ENCODE peak calls at places on chromosomes 5 and 9, in nine cellular contexts. E is mammary epithelial cell, C is fibroblast of mammary gland, P is heart left ventricle, I is fibroblast of villous mesenchyme, F is HFF-Myc, Y is mucosa of descending colon, K is colonic mucosa, W is cardiac fibroblast. D is an unnamed sample.

GRCh38 chr5:137753227-137753985 is 757 bp downstream of the HNRNPA0 start:
- DNase-seq in P (peak; percentile 33), W (no peak), K (peak; percentile 46), E (no peak), F (no peak), Y (peak; percentile 70), C (no peak), I (no peak), D (no peak)

GRCh38 chr9:137188490-137189296 is at the start of the genes ANAPC2 and SSNA1:
- DNase-seq in E (peak; percentile 91), W (peak; percentile 95), F (peak; percentile 75), I (peak; percentile 94), K (peak; percentile 93), Y (peak; percentile 98), P (peak; percentile 91), C (peak; percentile 93), D (peak; percentile 95)

GRCh38 chr9:98321269-98321668 is 65.8 kb upstream of the TBC1D2 start:
- DNase-seq in E (no peak), W (no peak), P (no peak), K (no peak), C (no peak), I (no peak), F (no peak), Y (no peak), D (no peak)

GRCh38 chr5:91490340-91490739 is 107.2 kb upstream of the ARRDC3 start:
- DNase-seq in P (no peak), W (no peak), C (no peak), K (no peak), Y (no peak), E (no peak), I (no peak), F (no peak), D (no peak)

GRCh38 chr9:113952651-113953050 is 76.5 kb downstream of the ZNF618 start:
- DNase-seq in I (no peak), E (no peak), C (no peak), W (no peak), F (no peak), Y (no peak), K (no peak), P (no peak), D (no peak)

GRCh38 chr5:101390317-101390908 is 487.3 kb upstream of the ST8SIA4 start:
- DNase-seq in Y (no peak), C (peak; percentile 78), W (peak; percentile 65), F (peak; percentile 22), I (peak; percentile 38), E (peak; percentile 26), P (peak; percentile 6), K (peak; percentile 23), D (peak; percentile 7)

GRCh38 chr9:131522257-131523085 is 8.6 kb downstream of the UCK1 start:
- DNase-seq in W (no peak), E (no peak), I (no peak), P (no peak), C (no peak), F (no peak), K (no peak), Y (no peak), D (no peak)

GRCh38 chr5:75603421-75603820 is 7.8 kb upstream of the ANKDD1B start:
- DNase-seq in C (no peak), Y (no peak), F (no peak), E (peak; percentile 45), K (no peak), I (peak; percentile 26), W (peak; percentile 67), P (no peak), D (no peak)

DNA sequence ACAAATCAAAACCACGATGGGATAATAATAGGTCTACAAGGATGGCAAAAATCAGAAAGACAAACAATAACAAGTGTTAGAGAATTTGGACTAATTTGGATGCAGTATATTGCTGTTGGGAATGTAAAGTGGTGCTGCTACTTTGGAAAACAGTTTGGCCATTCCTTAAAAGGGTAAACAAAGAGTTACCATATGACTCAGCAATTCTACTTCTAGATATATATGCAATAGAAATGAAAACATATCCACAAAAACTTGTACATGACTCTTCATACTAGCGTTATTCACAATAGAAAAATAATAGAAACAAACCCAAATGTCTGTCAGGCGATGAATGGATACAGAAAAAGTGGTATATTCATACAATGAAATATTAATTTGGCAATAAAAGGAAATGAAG is 58.3 kb downstream of the JAK2 start:
- DNase-seq in Y (no peak), E (no peak), K (no peak), P (no peak), F (no peak), I (peak; percentile 31), W (peak; percentile 3), C (no peak), D (no peak)
- TF ChIP-seq CTCF in Y (no peak), E (no peak), K (no peak), P (no peak), F (no peak), I (no peak), W (no peak), C (no peak), D (no peak)

DNA sequence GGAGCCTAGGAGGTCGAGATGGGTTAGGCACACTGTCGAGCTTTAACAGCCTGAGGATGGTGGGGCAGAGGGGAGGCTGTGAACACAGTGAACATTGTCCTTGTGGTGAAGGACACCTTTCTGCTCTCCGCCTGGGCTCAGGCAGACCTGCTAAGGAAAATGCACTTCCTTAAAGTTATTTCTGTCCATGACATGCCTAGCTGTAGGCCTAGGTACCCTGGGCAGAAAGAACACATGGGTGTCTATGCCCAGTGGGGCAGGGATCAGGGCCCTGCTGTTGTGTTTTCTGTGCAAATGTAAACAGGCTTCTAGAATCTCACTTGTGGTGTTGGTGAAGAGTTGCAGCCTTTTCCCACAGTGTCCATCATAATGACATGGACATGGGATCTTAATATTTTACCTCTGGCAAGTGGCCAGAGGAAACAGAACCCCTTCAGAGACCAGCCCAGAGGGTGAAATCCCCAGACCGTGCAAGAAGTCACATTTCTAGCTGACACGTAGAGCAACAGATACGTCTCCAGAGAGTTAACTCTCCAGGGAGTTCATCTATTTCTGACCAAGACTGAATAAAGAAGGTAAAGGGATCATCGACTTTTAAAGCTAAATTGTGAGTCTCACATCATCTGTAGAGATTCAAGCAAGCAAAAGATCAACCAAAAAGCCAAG is 79.2 kb downstream of the C9orf152 start:
- DNase-seq in E (no peak), I (no peak), Y (no peak), K (no peak), P (no peak), F (no peak), C (no peak), W (peak; percentile 22), D (no peak)
- H3K4me3 ChIP-seq in E (no peak overlapping the region), I (peak overlapping the region; percentile 67), Y (no peak overlapping the region), K (no peak overlapping the region), P (peak overlapping the region; percentile 46), F (no peak overlapping the region), C (no peak overlapping the region), W (no peak overlapping the region), D (no peak overlapping the region)

GRCh38 chr5:96902876-96903275 is 26.6 kb downstream of the ERAP2 start:
- DNase-seq in K (no peak), W (no peak), P (no peak), I (no peak), C (no peak), Y (no peak), F (no peak), E (no peak), D (no peak)

GRCh38 chr5:96903300-96903699 is 27.0 kb downstream of the ERAP2 start:
- DNase-seq in F (no peak), W (no peak), C (peak; percentile 24), Y (no peak), K (no peak), I (no peak), P (no peak), E (no peak), D (peak; percentile 32)

GRCh38 chr5:96901841-96902240 is 25.5 kb downstream of the ERAP2 start:
- DNase-seq in K (no peak), W (no peak), P (no peak), Y (no peak), I (no peak), C (no peak), F (no peak), E (no peak), D (no peak)

GRCh38 chr5:96904054-96904931 is 28.0 kb downstream of the ERAP2 start:
- DNase-seq in W (peak; percentile 29), P (no peak), E (no peak), Y (no peak), F (no peak), I (peak; percentile 75), C (no peak), K (no peak), D (peak; percentile 38)

DNA sequence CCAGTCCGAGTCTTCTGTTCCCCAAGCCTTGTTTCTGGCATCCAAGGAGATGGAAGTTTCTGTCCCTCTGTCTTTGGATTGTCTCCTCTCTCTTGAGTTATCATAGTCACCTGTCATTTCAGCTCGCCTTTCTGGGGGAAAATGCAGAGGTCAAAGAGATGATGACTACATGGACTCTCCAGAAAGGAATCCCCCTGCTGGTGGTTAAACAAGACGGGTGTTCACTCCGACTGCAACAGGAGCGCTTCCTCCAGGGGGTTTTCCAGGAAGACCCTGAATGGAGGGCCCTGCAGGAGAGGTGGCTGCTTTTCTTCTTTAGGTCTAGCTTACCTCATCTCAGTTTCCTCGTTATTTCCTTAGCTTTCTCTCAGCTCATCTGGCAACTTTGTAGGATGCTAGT is 25.1 kb downstream of the ERAP2 start:
- DNase-seq in C (no peak), I (no peak), W (no peak), Y (no peak), E (no peak), K (no peak), P (no peak), F (no peak), D (no peak)
- TF ChIP-seq CTCF in C (no peak), I (peak; percentile 27), W (no peak), Y (no peak), E (no peak), K (no peak), P (no peak), F (peak; percentile 14), D (no peak)

GRCh38 chr9:84669293-84670105 is at the start of gene NTRK2:
- DNase-seq in E (peak; percentile 52), F (no peak), W (peak; percentile 20), Y (peak; percentile 29), C (peak; percentile 4), I (no peak), P (peak; percentile 11), K (peak; percentile 18), D (no peak)

GRCh38 chr9:84668204-84669007 is 1.1 kb upstream of the NTRK2 start:
- DNase-seq in Y (peak; percentile 77), P (peak; percentile 51), W (peak; percentile 61), F (peak; percentile 15), I (peak; percentile 12), E (peak; percentile 74), C (peak; percentile 36), K (peak; percentile 66), D (peak; percentile 66)

GRCh38 chr9:84667571-84668203 is 1.8 kb upstream of the NTRK2 start:
- DNase-seq in I (no peak), E (peak; percentile 45), P (no peak), W (peak; percentile 38), Y (no peak), F (no peak), K (peak; percentile 17), C (peak; percentile 19), D (no peak)

GRCh38 chr9:84670106-84670800 is 724 bp downstream of the NTRK2 start:
- DNase-seq in W (no peak), C (no peak), I (no peak), K (no peak), Y (no peak), E (no peak), P (peak; percentile 6), F (no peak), D (peak; percentile 27)

DNA sequence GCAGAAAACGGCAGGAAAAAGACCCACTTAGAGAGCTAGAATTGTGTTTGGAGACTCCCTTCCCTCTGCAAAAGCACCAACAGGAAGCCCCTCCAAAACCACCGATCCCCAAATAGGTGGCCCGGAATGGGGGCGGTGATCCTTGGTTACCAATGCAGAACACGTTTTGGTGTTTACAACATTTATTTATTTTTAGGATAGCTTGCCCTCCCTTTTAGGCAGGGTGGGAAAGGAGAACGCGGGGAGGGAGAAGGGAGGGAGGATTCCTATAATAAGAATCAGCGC is 579 bp upstream of the NTRK2 start:
- DNase-seq in C (no peak), P (no peak), I (no peak), Y (no peak), W (no peak), K (peak; percentile 16), F (no peak), E (no peak), D (no peak)
- H3K4me3 ChIP-seq in C (no peak overlapping the region), P (peak overlapping the region; percentile 54), I (no peak overlapping the region), Y (no peak overlapping the region), W (peak overlapping the region; percentile 32), K (peak overlapping the region; percentile 29), F (peak overlapping the region; percentile 31), E (peak overlapping the region; percentile 46), D (peak overlapping the region; percentile 54)

D was measured in foreskin fibroblast.